ENCODE peak calls at places on chromosomes 5 and 9, in four cellular contexts. J is A549, C is WTC11, T is HepG2. B is an unnamed sample.

GRCh38 chr9:128901379-128901778 is 19.4 kb upstream of the PHYHD1 start:
- DNase-seq in J (no peak), C (no peak), T (no peak), B (no peak)

GRCh38 chr5:120139039-120139438 is 325.1 kb upstream of the PRR16 start:
- DNase-seq in J (peak; percentile 85), C (no peak), T (peak; percentile 70), B (no peak)

GRCh38 chr9:127149463-127150390 is 27.3 kb upstream of the ANGPTL2 start:
- DNase-seq in J (no peak), C (no peak), T (no peak), B (no peak)

GRCh38 chr9:77391834-77392233 is 214.5 kb downstream of the VPS13A start:
- DNase-seq in J (no peak), C (no peak), T (no peak), B (no peak)

GRCh38 chr5:139482050-139482889 is at the start of gene STING1:
- DNase-seq in J (no peak), C (no peak), T (peak; percentile 63), B (peak; percentile 75)

GRCh38 chr5:172508471-172509404 is 54.4 kb upstream of the SH3PXD2B start:
- DNase-seq in J (no peak), C (no peak), T (no peak), B (no peak)

GRCh38 chr5:124102491-124102890 is 590.5 kb downstream of the CSNK1G3 start:
- DNase-seq in J (no peak), C (no peak), T (no peak), B (no peak)

GRCh38 chr5:78816143-78816765 is 167.7 kb upstream of the LHFPL2 start:
- DNase-seq in J (no peak), C (no peak), T (no peak), B (no peak)

GRCh38 chr9:113178087-113178486 is 27.3 kb downstream of the SLC31A2 start:
- DNase-seq in J (no peak), C (no peak), T (no peak), B (no peak)

GRCh38 chr5:78621269-78621871 is 27.2 kb downstream of the LHFPL2 start:
- DNase-seq in J (peak; percentile 23), C (no peak), T (no peak), B (no peak)

GRCh38 chr9:75664597-75664996 is 225.9 kb upstream of the PCSK5 start:
- DNase-seq in J (no peak), C (no peak), T (peak; percentile 15), B (no peak)

GRCh38 chr5:126919566-126919965 is 110.8 kb downstream of the MARCHF3 start:
- DNase-seq in J (no peak), C (no peak), T (no peak), B (no peak)

GRCh38 chr5:126921471-126922091 is 108.8 kb downstream of the MARCHF3 start:
- DNase-seq in J (no peak), C (no peak), T (no peak), B (no peak)

GRCh38 chr5:126920291-126920690 is 110.1 kb downstream of the MARCHF3 start:
- DNase-seq in J (no peak), C (no peak), T (no peak), B (no peak)

GRCh38 chr5:126917918-126918623 is 112.3 kb downstream of the MARCHF3 start:
- DNase-seq in J (peak; percentile 60), C (peak; percentile 53), T (no peak), B (peak; percentile 25)

DNA sequence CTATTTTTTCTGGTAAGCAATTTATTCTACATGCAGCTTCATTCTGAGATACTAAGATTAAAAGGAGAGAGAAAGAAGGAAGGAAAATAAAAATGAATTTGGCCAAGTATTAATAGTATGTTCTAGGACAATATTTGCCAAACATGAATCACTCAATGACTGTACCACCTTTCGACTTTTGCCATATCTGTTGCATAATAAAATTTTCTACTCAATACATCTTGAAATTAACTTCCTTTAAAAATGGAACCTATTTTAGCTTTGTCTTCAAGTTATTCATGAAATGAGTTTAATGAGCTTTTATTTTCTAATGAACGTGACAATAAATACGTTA is 111.8 kb downstream of the MARCHF3 start:
- DNase-seq in J (peak; percentile 31), C (no peak), T (no peak), B (no peak)
- TF ChIP-seq HMGXB4 in J (no peak), C (no peak), T (no peak), B (no peak)

GRCh38 chr5:142782976-142783539 is 12.9 kb downstream of the ARHGAP26 start:
- DNase-seq in J (no peak), C (no peak), T (no peak), B (no peak)

GRCh38 chr5:142784405-142784955 is 14.3 kb downstream of the ARHGAP26 start:
- DNase-seq in J (no peak), C (no peak), T (no peak), B (no peak)

GRCh38 chr5:142780871-142781270 is 10.7 kb downstream of the ARHGAP26 start:
- DNase-seq in J (no peak), C (no peak), T (no peak), B (no peak)

GRCh38 chr5:142785211-142785610 is 15.0 kb downstream of the ARHGAP26 start:
- DNase-seq in J (no peak), C (no peak), T (no peak), B (no peak)

DNA sequence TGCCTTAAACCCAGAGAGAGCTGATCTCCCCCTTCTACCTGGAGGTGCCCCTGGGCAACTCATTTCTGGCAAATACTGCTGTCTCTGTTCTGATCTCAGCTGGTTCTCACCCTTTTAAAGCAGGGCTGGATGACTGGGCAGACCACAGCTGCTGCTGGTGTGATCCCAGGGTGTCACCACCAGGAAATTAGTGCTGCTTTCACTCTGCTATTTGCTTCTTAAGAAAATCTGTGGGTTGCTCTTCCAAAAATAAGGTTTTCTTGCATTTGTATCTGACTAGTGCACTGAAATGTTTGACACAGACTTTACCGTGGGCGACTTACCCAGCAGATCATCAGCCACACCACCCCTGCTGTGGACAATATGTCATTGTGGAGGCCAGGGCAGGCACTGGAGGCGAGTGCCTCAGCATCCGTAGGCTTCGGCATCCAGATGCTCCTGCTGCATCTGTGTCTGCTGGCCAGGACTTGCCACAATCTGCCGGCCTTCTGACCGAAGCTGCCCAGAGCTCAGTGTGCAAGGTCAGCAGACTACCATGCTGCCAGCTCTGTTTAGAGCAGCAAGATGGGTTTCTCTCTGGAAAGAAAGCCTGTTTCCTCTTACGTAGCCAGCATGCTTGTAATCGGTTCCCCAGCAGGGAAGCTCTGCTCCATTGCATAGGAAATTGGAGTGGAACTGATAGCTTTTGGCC is 13.6 kb downstream of the ARHGAP26 start:
- DNase-seq in J (no peak), C (no peak), T (no peak), B (no peak)
- TF ChIP-seq HMGXB4 in J (no peak), C (no peak), T (no peak), B (no peak)

DNA sequence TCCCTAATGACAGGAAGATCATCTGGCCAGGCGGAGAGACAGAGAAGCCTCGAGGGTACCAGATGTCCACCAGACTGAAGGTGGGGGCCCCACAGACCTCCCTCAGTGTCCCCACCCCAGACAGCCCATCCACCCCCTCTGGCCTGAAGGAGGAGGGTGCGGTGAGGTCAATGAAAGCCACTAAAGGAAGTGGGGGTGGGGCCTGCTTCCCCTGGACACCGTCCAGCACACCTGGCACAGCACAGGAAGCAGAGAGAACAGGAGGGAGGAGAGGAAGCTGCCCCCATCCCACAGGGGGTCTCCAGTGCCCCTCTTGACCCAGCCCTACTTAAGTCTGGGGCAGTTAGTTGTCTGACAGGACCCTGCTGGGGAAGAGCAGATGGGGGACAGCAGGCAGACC is 11.2 kb downstream of the LRRC26 start:
- DNase-seq in J (no peak), C (no peak), T (no peak), B (no peak)
- TF ChIP-seq HMGXB4 in J (no peak), C (no peak), T (no peak), B (no peak)

GRCh38 chr5:9196403-9197224 is 349.3 kb downstream of the SEMA5A start:
- DNase-seq in J (no peak), C (no peak), T (no peak), B (peak; percentile 14)
- TF ChIP-seq HMGXB4 in J (no peak), C (no peak), T (no peak), B (no peak)

B was measured in K562.